ENCODE peak calls at places on chromosomes 6 and 20, in seven cellular contexts. W, A, Y, J, M, E and V are unnamed samples.

GRCh38 chr6:71238351-71238750 is 50.3 kb upstream of the OGFRL1 start:
- DNase-seq in W (no peak), A (no peak), Y (no peak), J (peak), M (no peak), E (no peak), V (no peak)

GRCh38 chr6:45436544-45437440 is 59.1 kb upstream of the SUPT3H start:
- DNase-seq in W (peak), A (no peak), Y (no peak), J (no peak), M (no peak), E (no peak), V (no peak)

GRCh38 chr6:45650527-45651135 is 272.9 kb upstream of the SUPT3H start:
- DNase-seq in W (peak), A (no peak), Y (no peak), J (peak), M (no peak), E (no peak), V (peak)

GRCh38 chr6:89357390-89357789 is 4.9 kb upstream of the UBE2J1 start:
- DNase-seq in W (peak), A (no peak), Y (no peak), J (no peak), M (peak), E (no peak), V (no peak)

GRCh38 chr6:149154137-149154900 is 163.2 kb upstream of the TAB2 start:
- DNase-seq in W (no peak), A (no peak), Y (no peak), J (no peak), M (no peak), E (no peak), V (no peak)

GRCh38 chr6:119233327-119233984 is 116.1 kb downstream of the MAN1A1 start:
- DNase-seq in W (no peak), A (no peak), Y (no peak), J (no peak), M (no peak), E (no peak), V (no peak)

GRCh38 chr6:128964771-128965170 is 81.8 kb downstream of the LAMA2 start:
- DNase-seq in W (no peak), A (no peak), Y (no peak), J (no peak), M (no peak), E (no peak), V (no peak)

GRCh38 chr20:17910828-17911294 is 57.7 kb downstream of the SNX5 start:
- DNase-seq in W (peak), A (peak), Y (no peak), J (no peak), M (no peak), E (no peak), V (no peak)

GRCh38 chr6:48194596-48195295 is 83.7 kb upstream of the PTCHD4 start:
- DNase-seq in W (no peak), A (no peak), Y (no peak), J (no peak), M (no peak), E (no peak), V (no peak)

GRCh38 chr6:56868687-56869086 is 86.2 kb upstream of the BEND6 start:
- DNase-seq in W (peak), A (no peak), Y (no peak), J (no peak), M (no peak), E (no peak), V (no peak)

GRCh38 chr6:71482742-71483141 is 194.1 kb downstream of the OGFRL1 start:
- DNase-seq in W (peak), A (no peak), Y (no peak), J (no peak), M (no peak), E (no peak), V (no peak)

GRCh38 chr6:143449731-143450452 is 603 bp downstream of the ADAT2 start:
- DNase-seq in W (peak), A (no peak), Y (no peak), J (no peak), M (peak), E (peak), V (peak)

GRCh38 chr6:163338671-163339405 is 75.7 kb upstream of the QKI start:
- DNase-seq in W (peak), A (no peak), Y (no peak), J (no peak), M (no peak), E (no peak), V (no peak)

GRCh38 chr6:54474898-54475297 is 166.7 kb downstream of the TINAG start:
- DNase-seq in W (no peak), A (no peak), Y (no peak), J (no peak), M (no peak), E (no peak), V (no peak)

GRCh38 chr6:41053056-41053455 is at the start of gene APOBEC2:
- DNase-seq in W (no peak), A (no peak), Y (no peak), J (no peak), M (no peak), E (no peak), V (no peak)

GRCh38 chr6:31888281-31889258 is 8.9 kb downstream of the EHMT2 start:
- DNase-seq in W (no peak), A (no peak), Y (no peak), J (no peak), M (no peak), E (no peak), V (no peak)

GRCh38 chr6:123771126-123771525 is 32.5 kb upstream of the NKAIN2 start:
- DNase-seq in W (no peak), A (no peak), Y (no peak), J (no peak), M (no peak), E (no peak), V (no peak)

GRCh38 chr6:151452750-151453427 is 963 bp upstream of the RMND1 start:
- DNase-seq in W (peak), A (peak), Y (no peak), J (no peak), M (no peak), E (peak), V (peak)

GRCh38 chr6:142722010-142722409 is 223.0 kb downstream of the HIVEP2 start:
- DNase-seq in W (no peak), A (no peak), Y (no peak), J (no peak), M (no peak), E (no peak), V (no peak)

GRCh38 chr6:111985202-111985731 is 68.6 kb upstream of the CCN6 start:
- DNase-seq in W (peak), A (no peak), Y (no peak), J (peak), M (no peak), E (no peak), V (no peak)

GRCh38 chr6:26415791-26416190 is 13.7 kb downstream of the BTN3A1 start:
- DNase-seq in W (no peak), A (no peak), Y (no peak), J (no peak), M (no peak), E (no peak), V (no peak)

GRCh38 chr6:74366634-74367033 is 670.6 kb downstream of the CD109 start:
- DNase-seq in W (no peak), A (no peak), Y (no peak), J (no peak), M (no peak), E (no peak), V (no peak)

GRCh38 chr20:59062057-59062456 is 19.5 kb upstream of the PRELID3B start:
- DNase-seq in W (no peak), A (no peak), Y (no peak), J (no peak), M (no peak), E (no peak), V (no peak)

GRCh38 chr20:59064214-59064722 is 21.7 kb upstream of the PRELID3B start:
- DNase-seq in W (no peak), A (no peak), Y (no peak), J (no peak), M (no peak), E (no peak), V (no peak)

GRCh38 chr20:59068534-59068933 is 25.9 kb upstream of the PRELID3B start:
- DNase-seq in W (no peak), A (no peak), Y (no peak), J (no peak), M (no peak), E (no peak), V (no peak)

DNA sequence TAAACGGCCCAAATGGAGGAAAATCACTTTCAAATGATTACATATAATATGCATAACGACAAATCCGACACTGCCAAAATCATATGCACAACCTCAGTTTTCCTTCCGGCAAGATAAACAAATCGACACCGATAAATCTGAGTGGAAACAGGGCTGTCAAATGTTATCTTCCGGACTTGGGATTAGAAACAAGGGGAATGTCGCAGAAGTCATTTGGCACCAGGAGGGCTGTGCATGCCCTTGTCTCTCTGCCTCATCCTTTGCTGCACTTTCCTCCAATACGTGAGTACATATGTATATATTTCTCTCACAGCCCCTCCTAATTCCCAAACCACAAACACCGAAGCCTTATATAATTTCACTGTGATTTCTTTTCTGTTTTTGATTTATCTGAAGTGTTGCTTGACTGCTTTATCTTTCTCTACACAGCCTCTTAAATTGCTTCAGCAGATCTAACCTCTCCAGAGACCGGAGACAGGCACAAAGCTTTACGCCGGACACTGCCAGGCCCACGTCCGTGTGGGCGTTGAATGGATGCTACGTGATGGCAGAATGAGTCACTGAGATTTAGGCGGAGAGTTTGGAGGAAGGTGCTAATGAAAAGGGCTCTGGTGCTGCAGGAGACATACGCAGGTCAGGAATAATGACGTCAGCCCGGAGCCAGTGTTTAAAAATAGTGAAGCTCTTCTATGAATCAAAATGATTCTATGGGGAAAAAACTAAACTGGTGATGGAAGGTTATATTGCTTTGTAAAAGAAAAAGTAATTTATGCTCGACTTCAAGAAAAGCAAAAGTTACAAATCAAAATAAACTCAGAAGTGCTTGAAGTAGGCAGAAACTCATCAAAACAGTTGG is 21.0 kb upstream of the PRELID3B start:
- DNase-seq in W (peak), A (peak), Y (no peak), J (peak), M (no peak), E (no peak), V (no peak)
- TF ChIP-seq POLR2A in W (no peak), A (no peak), Y (no peak), J (no peak), M (no peak), E (no peak), V (no peak)

GRCh38 chr20:35458388-35458787 is 3.0 kb downstream of the CEP250 start:
- DNase-seq in W (no peak), A (no peak), Y (no peak), J (no peak), M (no peak), E (no peak), V (no peak)

GRCh38 chr20:35453647-35454046 is 1.8 kb upstream of the CEP250 start:
- DNase-seq in W (no peak), A (no peak), Y (no peak), J (no peak), M (no peak), E (no peak), V (no peak)

GRCh38 chr20:35451295-35451694 is 4.1 kb upstream of the CEP250 start:
- DNase-seq in W (no peak), A (no peak), Y (no peak), J (no peak), M (no peak), E (no peak), V (peak)

DNA sequence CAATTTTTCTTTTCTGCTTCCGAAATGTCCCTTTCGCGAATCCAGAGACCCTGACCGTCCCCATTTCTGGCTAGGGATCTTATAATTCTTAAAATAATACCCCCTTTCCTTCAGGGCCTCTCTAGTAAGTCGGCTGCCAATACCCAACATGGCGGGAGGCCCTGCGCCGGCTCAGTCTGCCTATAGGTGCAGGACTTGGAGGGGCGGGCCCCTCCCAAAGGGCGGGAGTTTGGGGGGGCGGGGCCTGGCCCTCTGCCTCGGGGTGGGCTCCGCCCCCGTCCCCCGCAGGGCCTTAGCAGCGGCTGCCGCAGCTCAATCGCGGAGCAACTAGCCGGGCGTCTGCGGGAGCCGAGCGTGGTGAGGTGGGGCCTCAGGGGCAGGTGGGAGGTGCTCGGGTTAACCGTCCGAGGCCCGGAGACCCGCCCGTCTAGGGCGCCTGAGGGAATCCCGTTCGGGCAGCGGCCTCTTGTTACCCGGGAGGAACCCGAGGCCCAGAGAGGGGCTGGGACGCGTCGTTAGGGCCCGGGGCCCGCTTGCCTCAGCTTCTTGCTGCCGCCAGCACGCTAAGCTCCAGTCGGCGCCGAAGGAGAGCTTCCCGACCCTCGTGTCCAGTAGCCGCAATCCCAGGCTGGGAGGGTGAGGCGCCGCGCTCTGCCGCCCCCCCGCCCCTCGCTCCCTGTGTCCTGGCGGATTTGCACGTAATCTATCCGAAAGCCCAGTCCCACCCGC is at the start of gene CEP250:
- DNase-seq in W (peak), A (peak), Y (peak), J (peak), M (peak), E (peak), V (peak)
- TF ChIP-seq POLR2A in W (peak), A (no peak), Y (no peak), J (peak), M (peak), E (no peak), V (no peak)

GRCh38 chr20:36461600-36462439 is 79.5 kb upstream of the MYL9 start:
- DNase-seq in W (peak), A (peak), Y (no peak), J (no peak), M (peak), E (peak), V (peak)

GRCh38 chr20:36465109-36466080 is 75.9 kb upstream of the MYL9 start:
- DNase-seq in W (peak), A (peak), Y (no peak), J (peak), M (no peak), E (no peak), V (peak)

GRCh38 chr20:36463212-36464061 is 77.9 kb upstream of the MYL9 start:
- DNase-seq in W (peak), A (no peak), Y (no peak), J (no peak), M (no peak), E (no peak), V (no peak)

GRCh38 chr20:36460648-36461599 is 80.4 kb upstream of the MYL9 start:
- DNase-seq in W (peak), A (peak), Y (peak), J (peak), M (peak), E (peak), V (peak)

GRCh38 chr20:36462440-36463211 is 78.7 kb upstream of the MYL9 start:
- DNase-seq in W (peak), A (peak), Y (no peak), J (no peak), M (peak), E (peak), V (peak)
- TF ChIP-seq POLR2A in W (peak), A (peak), Y (no peak), J (peak), M (no peak), E (no peak), V (no peak)

DNA sequence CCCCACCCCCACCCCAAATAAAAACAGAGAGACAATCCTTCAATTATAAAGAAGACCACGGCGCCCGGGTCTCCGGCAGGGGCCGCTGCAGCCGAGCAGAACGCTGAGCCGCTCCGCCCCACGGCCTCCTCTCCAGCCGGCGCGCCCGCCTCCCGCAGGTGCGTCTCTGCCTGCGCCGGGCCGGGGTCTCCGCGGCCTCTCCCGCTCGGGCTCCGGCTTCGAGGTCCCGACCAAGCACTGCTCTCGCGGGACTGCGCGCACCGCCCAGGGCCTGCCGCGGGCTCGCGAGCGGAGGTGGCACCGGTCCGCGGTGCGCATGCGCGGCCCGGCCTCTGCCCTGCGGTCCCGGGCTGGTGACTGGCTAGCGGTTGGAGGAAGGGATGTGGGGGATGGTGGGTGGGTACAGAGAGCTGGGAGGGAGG is 241 bp upstream of the SIRT5 start:
- DNase-seq in W (peak), A (peak), Y (peak), J (peak), M (peak), E (peak), V (peak)
- TF ChIP-seq POLR2A in W (peak), A (no peak), Y (no peak), J (peak), M (no peak), E (peak), V (no peak)

DNA sequence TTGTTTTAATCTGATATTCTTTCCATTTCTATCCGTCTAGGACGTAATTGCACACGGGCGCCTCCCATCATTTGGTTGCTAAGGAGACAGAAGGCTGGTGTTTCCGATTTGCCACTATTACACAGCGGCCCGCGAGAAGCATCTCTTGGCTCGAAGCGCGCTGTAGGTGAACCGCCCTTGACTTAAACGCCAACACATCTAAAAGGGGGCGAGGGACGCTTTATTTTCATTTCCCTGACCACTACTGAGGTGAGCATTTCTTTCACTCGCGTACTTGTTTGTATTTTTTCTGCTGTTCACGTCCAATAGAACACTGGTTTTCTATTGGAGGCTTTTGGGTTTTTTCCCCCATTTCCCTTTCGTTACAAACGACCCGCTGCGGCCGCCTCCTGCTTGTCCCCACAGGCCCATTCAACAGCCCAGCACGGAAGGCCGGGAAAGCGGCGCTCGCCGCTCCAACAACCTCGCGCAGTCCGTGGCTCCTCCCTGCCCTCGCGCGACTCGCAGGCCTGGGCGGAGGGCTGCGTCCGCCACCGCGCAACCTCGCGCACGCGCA is 505 bp upstream of the WRNIP1 start:
- DNase-seq in W (no peak), A (peak), Y (peak), J (peak), M (peak), E (peak), V (peak)
- TF ChIP-seq POLR2A in W (peak), A (peak), Y (no peak), J (peak), M (no peak), E (no peak), V (no peak)

GRCh38 chr20:62405981-62406513 is 1.0 kb downstream of the CABLES2 start:
- DNase-seq in W (no peak), A (no peak), Y (no peak), J (no peak), M (no peak), E (no peak), V (no peak)

GRCh38 chr20:62408055-62408454 is 970 bp upstream of the CABLES2 start:
- DNase-seq in W (no peak), A (no peak), Y (no peak), J (no peak), M (no peak), E (no peak), V (no peak)

GRCh38 chr20:62406635-62407176 is 379 bp downstream of the CABLES2 start:
- DNase-seq in W (no peak), A (peak), Y (no peak), J (no peak), M (no peak), E (no peak), V (no peak)

GRCh38 chr20:62408640-62409039 is 1.6 kb upstream of the CABLES2 start:
- DNase-seq in W (no peak), A (no peak), Y (no peak), J (no peak), M (no peak), E (no peak), V (no peak)

GRCh38 chr20:62407221-62407992 is at the start of gene CABLES2:
- DNase-seq in W (peak), A (peak), Y (peak), J (peak), M (peak), E (peak), V (peak)
- TF ChIP-seq POLR2A in W (no peak), A (no peak), Y (no peak), J (peak), M (peak), E (no peak), V (no peak)